ENCODE peak calls at places on chromosomes 4 and X, in seven cellular contexts. J is mesendoderm; H is SK-N-MC; M is fibroblast of pulmonary artery; N is effector memory CD4-positive, alpha-beta T cell; S is dorsolateral prefrontal cortex; D is IMR-90. O is an unnamed sample.

GRCh38 chrX:27976284-27976683 is 5.0 kb downstream of the DCAF8L1 start:
- DNase-seq in D (no peak), H (no peak), N (no peak), S (no peak), J (no peak), M (peak), O (no peak)

GRCh38 chr4:7256989-7257810 is 64.9 kb downstream of the SORCS2 start:
- DNase-seq in N (no peak), H (no peak), M (no peak), S (no peak), J (no peak), D (no peak), O (no peak)

GRCh38 chr4:29046166-29046565 is 1674.0 kb upstream of the PCDH7 start:
- DNase-seq in D (peak), J (no peak), M (peak), H (no peak), S (no peak), N (no peak), O (no peak)

GRCh38 chrX:16892504-16893362 is 22.6 kb upstream of the RBBP7 start:
- DNase-seq in N (peak), D (peak), H (peak), M (peak), J (peak), S (peak), O (peak)

GRCh38 chrX:77422886-77423648 is 24.1 kb upstream of the FGF16 start:
- DNase-seq in S (no peak), J (peak), M (no peak), H (no peak), N (no peak), D (no peak), O (no peak)

GRCh38 chr4:182925298-182925738 is 8.1 kb upstream of the DCTD start:
- DNase-seq in S (peak), N (peak), J (peak), H (no peak), D (peak), M (peak), O (no peak)

GRCh38 chr4:8459867-8460453 is 19.4 kb downstream of the TRMT44 start:
- DNase-seq in D (no peak), S (no peak), H (no peak), J (no peak), M (no peak), N (no peak), O (no peak)

GRCh38 chrX:150482537-150483217 is 85.7 kb upstream of the MTM1 start:
- DNase-seq in H (no peak), N (no peak), J (peak), S (peak), M (peak), D (peak), O (no peak)

GRCh38 chr4:26161030-26161824 is 159.6 kb upstream of the RBPJ start:
- DNase-seq in D (no peak), J (peak), M (no peak), S (no peak), H (no peak), N (no peak), O (no peak)

GRCh38 chr4:154877110-154877760 is 96.2 kb downstream of the RBM46 start:
- DNase-seq in S (no peak), H (no peak), J (no peak), M (peak), N (no peak), D (peak), O (peak)

GRCh38 chrX:153927686-153927935 is 1.5 kb upstream of the ARHGAP4 start:
- DNase-seq in J (no peak), H (no peak), S (no peak), D (no peak), M (no peak), N (no peak), O (no peak)

GRCh38 chrX:153926594-153926862 is 464 bp upstream of the ARHGAP4 start:
- DNase-seq in J (peak), H (no peak), S (no peak), N (no peak), M (no peak), D (no peak), O (no peak)

GRCh38 chrX:153925387-153925738 is 701 bp downstream of the ARHGAP4 start:
- DNase-seq in H (no peak), N (no peak), D (no peak), M (no peak), J (no peak), S (no peak), O (no peak)

GRCh38 chrX:153926863-153927685 is 1.0 kb upstream of the ARHGAP4 start:
- DNase-seq in M (peak), N (peak), H (peak), S (no peak), J (no peak), D (peak), O (no peak)

DNA sequence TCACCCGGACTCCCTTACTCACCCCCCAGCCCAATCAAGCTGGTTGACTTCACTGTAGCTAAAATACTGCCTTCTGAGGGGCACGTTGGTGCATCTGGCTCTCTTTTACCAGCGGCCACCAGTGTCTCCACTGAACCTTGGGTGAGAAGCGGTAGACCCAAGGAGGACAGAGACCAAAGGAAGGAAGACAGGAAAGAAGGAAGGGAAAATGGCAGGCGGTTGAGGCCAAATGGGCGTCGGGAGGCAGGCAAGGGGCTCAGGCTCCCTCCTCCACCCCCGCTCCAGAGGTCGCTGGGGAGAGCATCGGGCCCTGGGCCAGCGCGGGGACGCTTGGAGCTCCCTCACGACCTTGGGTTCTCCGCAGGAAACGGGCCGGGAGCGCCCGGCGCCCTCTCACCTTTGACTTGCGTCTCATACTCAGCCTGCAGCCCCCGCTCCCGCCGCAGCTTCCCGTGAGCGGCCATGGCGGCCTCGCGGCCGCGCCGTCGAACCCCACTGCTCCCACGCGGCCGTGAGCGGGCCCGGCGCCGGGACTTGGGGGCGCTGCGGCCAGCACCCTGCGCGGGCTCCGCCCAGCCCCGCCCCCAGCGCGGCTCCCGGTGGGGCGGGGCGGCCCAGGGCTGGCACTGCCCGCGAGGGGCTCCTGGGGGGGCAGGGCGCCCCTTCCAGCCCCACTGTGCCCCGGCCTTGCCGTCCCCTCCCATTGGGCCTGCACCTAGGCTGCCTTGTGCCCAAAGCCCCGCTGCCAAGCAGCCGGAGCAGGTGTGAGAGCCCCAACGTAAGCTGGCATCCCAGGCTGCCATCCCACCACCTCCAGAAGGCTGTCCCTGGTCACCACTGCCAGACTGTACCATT is at the start of gene ARHGAP4:
- DNase-seq in N (peak), H (no peak), D (no peak), M (no peak), S (no peak), J (peak), O (no peak)
- H3K4me3 ChIP-seq in N (peak), H (peak), D (no peak), M (peak), S (peak), J (peak), O (no peak)

DNA sequence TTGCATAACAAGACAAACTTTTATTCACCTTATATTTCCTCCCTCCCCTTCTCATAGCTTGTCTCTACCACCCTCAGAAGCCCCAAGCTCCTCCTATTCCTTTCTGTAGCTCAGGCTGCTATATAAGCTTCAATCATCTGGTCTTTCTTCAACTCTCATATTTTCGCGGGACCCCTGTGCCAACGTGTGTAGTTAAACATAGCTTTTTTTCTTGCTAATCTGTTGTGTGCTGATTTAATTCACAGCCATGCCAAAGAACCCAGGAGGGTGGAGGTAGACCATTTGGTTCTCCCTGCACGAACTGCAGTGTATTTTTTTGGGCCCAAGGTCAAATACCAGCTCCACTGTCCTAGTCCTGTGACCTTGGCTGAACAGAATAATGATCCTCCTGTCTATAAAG is 21.0 kb upstream of the CD38 start:
- DNase-seq in H (no peak), D (no peak), N (no peak), M (no peak), J (no peak), S (no peak), O (no peak)
- H3K4me3 ChIP-seq in H (no peak), D (no peak), N (no peak), M (no peak), J (no peak), S (no peak), O (no peak)

GRCh38 chrX:107677501-107677901 is 49.2 kb downstream of the PRPS1 start:
- DNase-seq in J (peak), S (no peak), H (no peak), D (no peak), M (peak), N (no peak), O (no peak)
- H3K4me3 ChIP-seq in J (no peak), S (peak), H (peak), D (no peak), M (peak), N (peak), O (peak)

GRCh38 chr4:10096201-10096975 is 20.2 kb downstream of the WDR1 start:
- DNase-seq in D (peak), N (peak), M (peak), H (no peak), S (peak), J (no peak), O (no peak)
- H3K4me3 ChIP-seq in D (no peak), N (no peak), M (no peak), H (no peak), S (peak), J (no peak), O (no peak)

DNA sequence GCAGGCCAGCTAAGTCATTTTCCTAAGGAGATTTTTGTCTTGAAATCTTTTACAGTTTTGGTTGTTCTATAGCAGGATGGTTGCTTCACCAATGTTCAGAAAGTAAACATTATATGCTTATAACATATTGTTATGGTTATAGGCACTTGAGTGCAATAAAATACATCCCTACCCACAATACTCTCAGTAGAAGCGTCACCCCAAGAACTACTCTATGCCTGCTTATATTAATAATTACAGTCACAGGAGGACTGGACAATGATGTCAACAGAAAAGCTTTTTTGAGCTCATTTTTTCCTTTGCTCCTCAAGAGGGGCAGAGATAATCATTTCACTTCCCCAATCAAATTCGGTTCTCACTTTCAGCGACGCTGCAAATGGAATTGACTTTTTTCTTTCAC is 25.1 kb upstream of the SGMS2 start:
- DNase-seq in D (no peak), J (no peak), S (no peak), M (no peak), H (no peak), N (no peak), O (no peak)
- H3K4me3 ChIP-seq in D (no peak), J (no peak), S (no peak), M (no peak), H (no peak), N (no peak), O (no peak)

GRCh38 chrX:130120746-130121504 is 10.6 kb upstream of the ELF4 start:
- DNase-seq in J (peak), S (peak), N (peak), D (peak), M (peak), H (peak), O (no peak)
- H3K4me3 ChIP-seq in J (no peak), S (peak), N (peak), D (peak), M (peak), H (peak), O (no peak)

GRCh38 chrX:115948018-115948923 is 222.3 kb upstream of the AGTR2 start:
- DNase-seq in J (no peak), H (no peak), M (no peak), N (no peak), S (no peak), D (peak), O (peak)

GRCh38 chrX:115946059-115946458 is 224.5 kb upstream of the AGTR2 start:
- DNase-seq in S (no peak), M (no peak), D (no peak), N (no peak), H (no peak), J (no peak), O (no peak)

GRCh38 chrX:115952417-115953092 is 218.0 kb upstream of the AGTR2 start:
- DNase-seq in M (no peak), N (no peak), J (peak), H (no peak), S (peak), D (no peak), O (no peak)

DNA sequence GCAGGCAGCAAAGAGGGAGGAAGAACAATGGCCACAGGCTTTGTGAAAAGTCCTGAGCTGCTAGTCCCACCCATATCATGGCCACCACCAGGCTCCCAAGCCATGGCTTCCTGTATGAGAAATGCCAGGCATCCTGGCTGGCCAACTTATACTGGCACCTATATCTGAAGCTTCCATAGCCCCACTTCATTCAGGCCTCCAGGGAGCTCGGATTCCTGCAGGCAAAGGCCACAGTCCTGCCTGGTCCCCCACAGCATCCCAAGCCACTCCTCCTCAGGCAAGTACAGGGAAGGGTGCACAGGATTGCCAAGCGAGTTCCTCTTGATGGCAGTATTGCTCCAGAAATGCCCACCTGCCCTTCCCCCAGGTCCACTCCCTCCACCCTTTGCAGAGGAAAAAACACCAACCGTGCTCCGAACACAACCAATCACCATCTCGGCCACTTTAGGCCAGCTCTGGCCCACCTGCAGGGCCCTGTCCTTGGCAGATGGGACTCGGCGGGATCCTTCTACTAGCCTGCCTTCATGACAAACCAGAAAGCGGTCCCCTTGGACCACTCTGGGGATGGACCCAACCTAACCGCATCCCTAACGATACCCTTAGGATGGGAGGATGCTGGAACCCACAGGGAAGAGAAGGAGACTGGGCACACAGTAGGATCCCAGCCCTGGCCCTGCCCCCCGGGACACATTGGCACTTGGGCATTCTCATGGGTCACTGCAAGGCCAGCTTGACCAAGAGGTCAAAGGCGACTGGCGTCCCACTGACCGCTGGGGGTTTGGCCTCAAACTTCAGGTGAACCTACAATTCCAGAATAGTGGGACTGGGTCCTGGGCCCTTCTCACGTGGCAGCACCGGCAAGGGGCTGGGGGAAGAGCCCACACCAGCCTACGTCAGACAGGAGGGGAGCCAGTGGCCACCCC is 220.4 kb upstream of the AGTR2 start:
- DNase-seq in S (peak), D (no peak), J (peak), N (no peak), M (no peak), H (no peak), O (no peak)
- H3K4me3 ChIP-seq in S (peak), D (no peak), J (no peak), N (no peak), M (no peak), H (no peak), O (no peak)

GRCh38 chrX:56764153-56764974 is 35.3 kb downstream of the NBDY start:
- DNase-seq in M (peak), S (peak), N (peak), J (peak), D (peak), H (peak), O (peak)
- H3K4me3 ChIP-seq in M (no peak), S (peak), N (peak), J (no peak), D (peak), H (no peak), O (no peak)

O was measured in LNCaP clone FGC.